ENCODE peak calls at places on chromosome 14, in six cellular contexts. U, F, R, V, C and E are unnamed samples.
A peak's percentile ranks its signal among the peaks of the same experiment; 100 is the strongest.

GRCh38 chr14:73008501-73008900 is 18.4 kb downstream of the ZFYVE1 start:
- DNase-seq in U (no peak), F (no peak), R (no peak), V (no peak), C (no peak), E (no peak)

GRCh38 chr14:68762944-68763831 is 29.7 kb downstream of the ZFP36L1 start:
- DNase-seq in U (peak; percentile 36), F (peak; percentile 87), R (peak; percentile 96), V (peak; percentile 81), C (peak; percentile 87), E (peak; percentile 34)

GRCh38 chr14:83838221-83838620 is 1691.7 kb upstream of the FLRT2 start:
- DNase-seq in U (no peak), F (no peak), R (no peak), V (no peak), C (no peak), E (no peak)

GRCh38 chr14:23306113-23306411 is 571 bp upstream of the BCL2L2 start:
- DNase-seq in U (no peak), F (no peak), R (no peak), V (no peak), C (no peak), E (no peak)

GRCh38 chr14:35419429-35419841 is 14.9 kb upstream of the NFKBIA start:
- DNase-seq in U (no peak), F (no peak), R (no peak), V (no peak), C (no peak), E (no peak)

GRCh38 chr14:94322648-94323570 is at the start of gene SERPINA6:
- DNase-seq in U (no peak), F (peak; percentile 54), R (peak; percentile 10), V (no peak), C (peak; percentile 61), E (no peak)

GRCh38 chr14:30077946-30078345 is 150.3 kb upstream of the PRKD1 start:
- DNase-seq in U (no peak), F (no peak), R (no peak), V (no peak), C (no peak), E (no peak)

GRCh38 chr14:69139743-69140142 is 13.2 kb downstream of the DCAF5 start:
- DNase-seq in U (no peak), F (no peak), R (no peak), V (no peak), C (no peak), E (no peak)

GRCh38 chr14:74500417-74501134 is 7.0 kb downstream of the ISCA2 start:
- DNase-seq in U (no peak), F (no peak), R (no peak), V (no peak), C (peak; percentile 61), E (no peak)

GRCh38 chr14:47485421-47485820 is 190.0 kb downstream of the MDGA2 start:
- DNase-seq in U (peak; percentile 25), F (no peak), R (no peak), V (no peak), C (no peak), E (no peak)

GRCh38 chr14:105282098-105282725 is 18.6 kb downstream of the BRF1 start:
- DNase-seq in U (no peak), F (no peak), R (no peak), V (no peak), C (no peak), E (no peak)

GRCh38 chr14:34692898-34693227 is 21.5 kb downstream of the CFL2 start:
- DNase-seq in U (no peak), F (no peak), R (no peak), V (no peak), C (no peak), E (no peak)

GRCh38 chr14:32366995-32367394 is 37.9 kb downstream of the AKAP6 start:
- DNase-seq in U (no peak), F (no peak), R (no peak), V (no peak), C (no peak), E (no peak)

GRCh38 chr14:104435147-104436046 is 144.2 kb upstream of the C14orf180 start:
- DNase-seq in U (no peak), F (no peak), R (no peak), V (no peak), C (peak; percentile 62), E (no peak)

GRCh38 chr14:100332797-100333196 is 9.7 kb downstream of the SLC25A47 start:
- DNase-seq in U (no peak), F (no peak), R (no peak), V (no peak), C (no peak), E (no peak)

GRCh38 chr14:26873556-26873955 is 275.7 kb upstream of the NOVA1 start:
- DNase-seq in U (no peak), F (no peak), R (no peak), V (no peak), C (no peak), E (no peak)

GRCh38 chr14:72679591-72680151 is 214.2 kb downstream of the DPF3 start:
- DNase-seq in U (no peak), F (peak; percentile 51), R (no peak), V (no peak), C (no peak), E (no peak)

GRCh38 chr14:93903342-93904184 is 23.6 kb upstream of the FAM181A start:
- DNase-seq in U (no peak), F (peak; percentile 72), R (no peak), V (no peak), C (no peak), E (no peak)

GRCh38 chr14:22071001-22071400 is 397.4 kb upstream of the OR4E1 start:
- DNase-seq in U (no peak), F (no peak), R (no peak), V (no peak), C (no peak), E (no peak)

GRCh38 chr14:85622986-85623385 is 93.0 kb downstream of the FLRT2 start:
- DNase-seq in U (no peak), F (no peak), R (no peak), V (no peak), C (no peak), E (no peak)

GRCh38 chr14:24673059-24673458 is 39.1 kb upstream of the GZMB start:
- DNase-seq in U (no peak), F (no peak), R (no peak), V (no peak), C (no peak), E (no peak)

GRCh38 chr14:77204457-77204796 is 22.8 kb downstream of the TMEM63C start:
- DNase-seq in U (no peak), F (no peak), R (no peak), V (no peak), C (no peak), E (no peak)

GRCh38 chr14:61608245-61609142 is 86.8 kb upstream of the HIF1A start:
- DNase-seq in U (no peak), F (peak; percentile 57), R (no peak), V (no peak), C (no peak), E (no peak)

DNA sequence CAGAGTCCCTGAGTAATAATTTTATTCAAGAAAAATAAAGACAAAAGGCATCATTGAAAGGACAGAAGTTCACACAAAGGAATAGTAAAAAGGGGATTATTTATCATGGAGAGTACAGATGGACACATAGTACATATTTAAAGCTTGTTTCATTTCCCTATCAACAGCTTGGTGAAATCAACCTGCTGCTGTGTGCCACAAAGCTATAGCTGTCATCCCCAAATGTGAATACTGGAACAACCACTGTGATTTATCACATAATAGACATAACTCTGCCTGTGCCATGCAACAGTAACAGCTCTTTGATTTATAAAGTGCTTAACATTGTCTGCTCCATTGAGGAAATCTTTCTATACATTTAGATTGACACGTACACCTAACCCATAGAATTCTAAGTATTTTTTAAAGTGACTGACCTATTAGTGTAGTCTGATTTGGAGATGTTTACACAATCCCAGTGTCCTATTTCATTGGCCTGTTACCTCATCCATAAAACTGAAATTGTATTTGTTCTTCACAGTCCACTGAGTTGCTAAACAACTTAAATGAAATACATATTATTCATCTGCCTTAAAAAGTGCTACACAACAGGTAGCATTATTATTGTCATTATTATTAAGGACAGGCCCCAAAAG is 3.3 kb downstream of the NEMF start:
- DNase-seq in U (no peak), F (no peak), R (no peak), V (no peak), C (no peak), E (no peak)
- H3K36me3 ChIP-seq in U (peaks cover 39% of the 10 kb centered on the region), F (peaks cover 44% of the 10 kb centered on the region), R (no peaks in the 10 kb centered on the region), V (peaks cover 53% of the 10 kb centered on the region), C (no peaks in the 10 kb centered on the region), E (peaks cover 10% of the 10 kb centered on the region)

GRCh38 chr14:91415794-91416743 is 1.6 kb downstream of the CCDC88C start:
- DNase-seq in U (no peak), F (no peak), R (no peak), V (no peak), C (no peak), E (no peak)

GRCh38 chr14:91417983-91418386 is 365 bp upstream of the CCDC88C start:
- DNase-seq in U (no peak), F (peak; percentile 52), R (no peak), V (no peak), C (no peak), E (no peak)

GRCh38 chr14:91417134-91417982 is at the start of gene CCDC88C:
- DNase-seq in U (no peak), F (peak; percentile 70), R (no peak), V (peak; percentile 62), C (peak; percentile 87), E (no peak)

GRCh38 chr14:91418387-91419043 is 895 bp upstream of the CCDC88C start:
- DNase-seq in U (no peak), F (peak; percentile 66), R (peak; percentile 29), V (peak; percentile 66), C (peak; percentile 90), E (peak; percentile 42)

GRCh38 chr14:91416744-91417133 is 881 bp downstream of the CCDC88C start:
- DNase-seq in U (no peak), F (no peak), R (no peak), V (no peak), C (no peak), E (no peak)
- H3K36me3 ChIP-seq in U (peaks cover 10% of the 10 kb centered on the region), F (no peaks in the 10 kb centered on the region), R (no peaks in the 10 kb centered on the region), V (no peaks in the 10 kb centered on the region), C (no peaks in the 10 kb centered on the region), E (no peaks in the 10 kb centered on the region)

DNA sequence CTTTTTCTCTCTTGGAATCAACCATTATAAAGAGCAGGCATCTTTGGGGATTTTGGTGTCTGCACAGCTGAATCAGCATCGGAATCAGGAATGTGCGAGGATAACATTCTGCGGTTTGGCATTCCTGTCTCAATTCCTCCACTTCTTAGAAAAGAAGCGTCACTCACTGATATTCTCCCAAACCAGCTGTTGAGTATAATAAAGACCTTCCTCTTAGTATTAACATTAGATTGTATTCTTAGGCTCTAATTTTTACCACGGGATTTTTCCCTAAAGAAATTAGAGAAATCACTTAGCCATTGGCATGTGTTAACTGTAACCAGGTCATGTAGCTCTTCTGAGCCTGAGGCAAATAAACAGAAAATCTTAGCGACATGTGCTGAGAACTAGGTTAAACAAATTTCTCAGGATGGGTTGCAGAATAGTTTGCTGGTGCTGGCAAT is 128.7 kb downstream of the TMX1 start:
- DNase-seq in U (no peak), F (no peak), R (no peak), V (no peak), C (no peak), E (peak; percentile 79)
- H3K36me3 ChIP-seq in U (no peaks in the 10 kb centered on the region), F (no peaks in the 10 kb centered on the region), R (no peaks in the 10 kb centered on the region), V (no peaks in the 10 kb centered on the region), C (no peaks in the 10 kb centered on the region), E (no peaks in the 10 kb centered on the region)

DNA sequence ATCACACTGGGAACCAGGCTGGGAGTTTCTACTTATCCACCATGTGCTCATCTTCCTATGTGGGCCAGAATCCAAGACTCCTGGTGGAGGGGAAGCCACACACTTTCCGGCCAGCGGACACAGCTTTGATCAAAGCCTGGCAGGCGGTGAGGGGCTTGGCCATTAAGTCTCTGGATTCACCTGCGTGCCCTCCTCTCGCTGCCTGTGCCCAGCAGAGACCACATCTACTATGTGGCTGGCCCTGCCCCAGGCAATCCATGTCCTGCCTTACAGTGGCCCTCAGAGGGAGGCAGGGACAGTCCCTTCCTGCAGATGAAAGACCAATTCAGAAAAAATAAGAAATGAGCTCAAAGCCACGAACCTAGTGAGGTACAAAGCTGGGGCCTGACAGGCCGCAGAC is 82.7 kb upstream of the GPR68 start:
- DNase-seq in U (no peak), F (no peak), R (no peak), V (no peak), C (peak; percentile 63), E (no peak)
- H3K36me3 ChIP-seq in U (peaks cover 22% of the 10 kb centered on the region), F (no peaks in the 10 kb centered on the region), R (no peaks in the 10 kb centered on the region), V (no peaks in the 10 kb centered on the region), C (no peaks in the 10 kb centered on the region), E (no peaks in the 10 kb centered on the region)